ENCODE peak calls at places on chromosomes 6 and 20, in five cellular contexts. One of them, this sample, is unnamed.
A peak's percentile ranks its signal among the peaks of the same experiment; 100 is the strongest.

GRCh38 chr6:143015300-143015706 is 45.4 kb upstream of the AIG1 start:
- DNase-seq in mesenchymal stem cell: no peak
- DNase-seq in H1: no peak
- DNase-seq in H9: no peak
- DNase-seq in trophoblast cell: no peak
- DNase-seq in this sample: no peak

GRCh38 chr6:13302751-13303667 is 25.3 kb downstream of the TBC1D7 start:
- DNase-seq in mesenchymal stem cell: peak; percentile 100
- DNase-seq in H1: peak; percentile 11
- DNase-seq in H9: no peak
- DNase-seq in trophoblast cell: peak; percentile 97
- DNase-seq in this sample: no peak

GRCh38 chr6:30463651-30464618 is 25.4 kb upstream of the HLA-E start:
- DNase-seq in mesenchymal stem cell: peak; percentile 45
- DNase-seq in H1: no peak
- DNase-seq in H9: no peak
- DNase-seq in trophoblast cell: peak; percentile 27
- DNase-seq in this sample: no peak

GRCh38 chr6:98848539-98849210 is 14.3 kb downstream of the POU3F2 start:
- DNase-seq in mesenchymal stem cell: no peak
- DNase-seq in H1: no peak
- DNase-seq in H9: no peak
- DNase-seq in trophoblast cell: no peak
- DNase-seq in this sample: no peak

GRCh38 chr20:14865169-14865568 is 527.8 kb upstream of the FLRT3 start:
- DNase-seq in mesenchymal stem cell: no peak
- DNase-seq in H1: no peak
- DNase-seq in H9: no peak
- DNase-seq in trophoblast cell: no peak
- DNase-seq in this sample: no peak

GRCh38 chr6:132202569-132202968 is 198.7 kb downstream of the MOXD1 start:
- DNase-seq in mesenchymal stem cell: peak; percentile 95
- DNase-seq in H1: no peak
- DNase-seq in H9: no peak
- DNase-seq in trophoblast cell: peak; percentile 25
- DNase-seq in this sample: no peak

GRCh38 chr6:134307870-134308269 is 10.0 kb downstream of the SGK1 start:
- DNase-seq in mesenchymal stem cell: no peak
- DNase-seq in H1: no peak
- DNase-seq in H9: no peak
- DNase-seq in trophoblast cell: no peak
- DNase-seq in this sample: no peak

GRCh38 chr20:34582911-34583310 is 24.4 kb downstream of the MAP1LC3A start:
- DNase-seq in mesenchymal stem cell: peak; percentile 29
- DNase-seq in H1: no peak
- DNase-seq in H9: no peak
- DNase-seq in trophoblast cell: peak; percentile 31
- DNase-seq in this sample: no peak

GRCh38 chr6:131954775-131955107 is 3.6 kb upstream of the CCN2 start:
- DNase-seq in mesenchymal stem cell: peak; percentile 95
- DNase-seq in H1: no peak
- DNase-seq in H9: no peak
- DNase-seq in trophoblast cell: peak; percentile 79
- DNase-seq in this sample: no peak

GRCh38 chr6:35186571-35186970 is 27.2 kb upstream of the SCUBE3 start:
- DNase-seq in mesenchymal stem cell: no peak
- DNase-seq in H1: no peak
- DNase-seq in H9: no peak
- DNase-seq in trophoblast cell: no peak
- DNase-seq in this sample: no peak

GRCh38 chr6:13908955-13909381 is 15.8 kb upstream of the RNF182 start:
- DNase-seq in mesenchymal stem cell: peak; percentile 77
- DNase-seq in H1: no peak
- DNase-seq in H9: peak; percentile 52
- DNase-seq in trophoblast cell: peak; percentile 83
- DNase-seq in this sample: peak; percentile 55

GRCh38 chr6:147738516-147739187 is 230.2 kb downstream of the SAMD5 start:
- DNase-seq in mesenchymal stem cell: no peak
- DNase-seq in H1: no peak
- DNase-seq in H9: no peak
- DNase-seq in trophoblast cell: no peak
- DNase-seq in this sample: no peak

GRCh38 chr6:141133836-141134235 is 998.9 kb upstream of the GJE1 start:
- DNase-seq in mesenchymal stem cell: no peak
- DNase-seq in H1: no peak
- DNase-seq in H9: no peak
- DNase-seq in trophoblast cell: no peak
- DNase-seq in this sample: no peak

GRCh38 chr6:98295776-98296175 is 538.6 kb upstream of the POU3F2 start:
- DNase-seq in mesenchymal stem cell: no peak
- DNase-seq in H1: no peak
- DNase-seq in H9: no peak
- DNase-seq in trophoblast cell: no peak
- DNase-seq in this sample: peak; percentile 48

GRCh38 chr6:1436334-1437306 is 47.2 kb downstream of the FOXF2 start:
- DNase-seq in mesenchymal stem cell: peak; percentile 72
- DNase-seq in H1: peak; percentile 85
- DNase-seq in H9: peak; percentile 44
- DNase-seq in trophoblast cell: peak; percentile 83
- DNase-seq in this sample: peak; percentile 73

GRCh38 chr20:17541996-17542395 is 10.8 kb upstream of the BFSP1 start:
- DNase-seq in mesenchymal stem cell: peak; percentile 70
- DNase-seq in H1: no peak
- DNase-seq in H9: no peak
- DNase-seq in trophoblast cell: peak; percentile 97
- DNase-seq in this sample: no peak

GRCh38 chr20:330233-331149 is 5.1 kb downstream of the SOX12 start:
- DNase-seq in mesenchymal stem cell: peak; percentile 83
- DNase-seq in H1: peak; percentile 66
- DNase-seq in H9: peak; percentile 72
- DNase-seq in trophoblast cell: peak; percentile 64
- DNase-seq in this sample: peak; percentile 67

GRCh38 chr20:24916412-24916811 is 32.7 kb upstream of the CST7 start:
- DNase-seq in mesenchymal stem cell: no peak
- DNase-seq in H1: no peak
- DNase-seq in H9: no peak
- DNase-seq in trophoblast cell: no peak
- DNase-seq in this sample: no peak

GRCh38 chr20:24918579-24919566 is 30.2 kb upstream of the CST7 start:
- DNase-seq in mesenchymal stem cell: no peak
- DNase-seq in H1: no peak
- DNase-seq in H9: no peak
- DNase-seq in trophoblast cell: no peak
- DNase-seq in this sample: no peak

GRCh38 chr20:24917056-24917455 is 32.0 kb upstream of the CST7 start:
- DNase-seq in mesenchymal stem cell: no peak
- DNase-seq in H1: peak; percentile 29
- DNase-seq in H9: no peak
- DNase-seq in trophoblast cell: no peak
- DNase-seq in this sample: no peak

GRCh38 chr20:24915892-24916291 is 33.2 kb upstream of the CST7 start:
- DNase-seq in mesenchymal stem cell: no peak
- DNase-seq in H1: peak; percentile 30
- DNase-seq in H9: no peak
- DNase-seq in trophoblast cell: no peak
- DNase-seq in this sample: no peak

DNA sequence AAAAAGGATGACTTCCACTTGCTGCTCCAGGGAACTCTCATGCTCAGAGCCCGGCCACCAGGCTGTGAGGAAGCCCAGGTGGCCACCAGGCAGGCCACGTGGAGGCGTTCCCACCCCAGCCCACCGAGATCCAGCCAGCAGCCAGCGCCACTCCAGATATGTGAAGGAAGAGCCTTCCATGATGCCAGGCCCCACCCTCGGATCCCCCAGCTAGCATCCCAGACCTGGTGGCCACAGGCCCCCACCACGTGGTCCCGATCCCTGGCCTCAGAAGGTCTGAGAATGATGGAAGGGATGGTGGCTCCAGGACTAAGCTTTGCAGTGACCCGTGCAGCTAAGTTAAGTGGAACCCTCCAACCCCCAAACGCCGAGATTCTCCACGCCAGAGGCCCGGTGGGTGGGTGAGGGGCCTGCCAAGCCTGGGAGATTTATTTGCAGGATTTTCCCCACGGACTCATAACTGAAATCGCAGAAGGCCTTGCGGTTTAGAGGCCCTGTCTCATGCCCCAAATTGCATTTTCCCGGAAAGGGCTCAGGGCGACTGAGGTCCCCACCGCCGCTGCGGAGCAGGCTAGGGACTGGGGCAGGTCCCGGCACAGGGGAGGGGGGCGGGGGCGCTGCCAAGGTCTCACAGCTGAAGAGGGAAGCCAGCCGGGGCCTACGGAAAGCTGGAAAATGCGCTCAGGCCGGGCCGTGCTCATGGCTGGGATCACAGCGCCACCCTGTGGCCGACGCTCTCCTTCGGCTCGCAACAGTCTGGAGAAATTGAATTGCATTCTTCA is 31.1 kb upstream of the CST7 start:
- DNase-seq in mesenchymal stem cell: peak; percentile 59
- DNase-seq in H1: peak; percentile 88
- DNase-seq in H9: peak; percentile 85
- DNase-seq in trophoblast cell: peak; percentile 80
- DNase-seq in this sample: peak; percentile 80
- H2BK12ac ChIP-seq in mesenchymal stem cell: no peak overlapping the region
- H2BK12ac ChIP-seq in H1: no peak overlapping the region
- H2BK12ac ChIP-seq in H9: no peak overlapping the region
- H2BK12ac ChIP-seq in trophoblast cell: no peak overlapping the region
- H2BK12ac ChIP-seq in this sample: no peak overlapping the region

GRCh38 chr6:144879436-144879835 is 594.3 kb downstream of the UTRN start:
- DNase-seq in mesenchymal stem cell: no peak
- DNase-seq in H1: no peak
- DNase-seq in H9: no peak
- DNase-seq in trophoblast cell: no peak
- DNase-seq in this sample: no peak

GRCh38 chr6:144883915-144884314 is 598.8 kb downstream of the UTRN start:
- DNase-seq in mesenchymal stem cell: no peak
- DNase-seq in H1: no peak
- DNase-seq in H9: no peak
- DNase-seq in trophoblast cell: peak; percentile 33
- DNase-seq in this sample: no peak

GRCh38 chr6:144878577-144878976 is 593.4 kb downstream of the UTRN start:
- DNase-seq in mesenchymal stem cell: no peak
- DNase-seq in H1: no peak
- DNase-seq in H9: no peak
- DNase-seq in trophoblast cell: no peak
- DNase-seq in this sample: no peak

GRCh38 chr6:144885817-144886216 is 600.7 kb downstream of the UTRN start:
- DNase-seq in mesenchymal stem cell: no peak
- DNase-seq in H1: no peak
- DNase-seq in H9: no peak
- DNase-seq in trophoblast cell: no peak
- DNase-seq in this sample: no peak

GRCh38 chr6:144882425-144882824 is 597.3 kb downstream of the UTRN start:
- DNase-seq in mesenchymal stem cell: no peak
- DNase-seq in H1: no peak
- DNase-seq in H9: no peak
- DNase-seq in trophoblast cell: no peak
- DNase-seq in this sample: no peak
- H2BK12ac ChIP-seq in mesenchymal stem cell: no peak overlapping the region
- H2BK12ac ChIP-seq in H1: no peak overlapping the region
- H2BK12ac ChIP-seq in H9: no peak overlapping the region
- H2BK12ac ChIP-seq in trophoblast cell: no peak overlapping the region
- H2BK12ac ChIP-seq in this sample: no peak overlapping the region

DNA sequence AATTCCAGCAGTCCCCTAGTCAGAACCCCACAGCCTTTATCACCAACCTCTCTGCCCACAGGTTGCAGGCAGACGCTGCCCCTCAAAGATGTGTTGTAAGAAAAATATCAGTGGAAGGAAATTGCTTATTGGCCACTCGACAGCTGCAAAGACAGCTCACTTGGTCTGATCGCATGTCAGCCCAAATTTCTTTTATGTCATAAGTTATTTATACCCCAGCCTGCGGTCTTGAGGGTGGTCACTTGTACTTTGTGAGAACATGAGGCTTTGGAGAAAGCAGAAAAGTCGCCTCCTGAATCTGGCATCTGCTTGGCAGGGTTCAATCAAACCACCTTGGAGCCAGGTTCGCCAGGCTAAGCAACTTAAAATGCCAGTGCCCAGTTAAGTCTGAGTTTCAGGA is 236.5 kb upstream of the CDH4 start:
- DNase-seq in mesenchymal stem cell: no peak
- DNase-seq in H1: no peak
- DNase-seq in H9: no peak
- DNase-seq in trophoblast cell: no peak
- DNase-seq in this sample: no peak
- H2BK12ac ChIP-seq in mesenchymal stem cell: no peak overlapping the region
- H2BK12ac ChIP-seq in H1: no peak overlapping the region
- H2BK12ac ChIP-seq in H9: no peak overlapping the region
- H2BK12ac ChIP-seq in trophoblast cell: no peak overlapping the region
- H2BK12ac ChIP-seq in this sample: no peak overlapping the region

GRCh38 chr20:59566631-59567524 is 37.5 kb upstream of the PHACTR3 start:
- DNase-seq in mesenchymal stem cell: no peak
- DNase-seq in H1: no peak
- DNase-seq in H9: no peak
- DNase-seq in trophoblast cell: no peak
- DNase-seq in this sample: no peak
- H2BK12ac ChIP-seq in mesenchymal stem cell: no peak overlapping the region
- H2BK12ac ChIP-seq in H1: no peak overlapping the region
- H2BK12ac ChIP-seq in H9: no peak overlapping the region
- H2BK12ac ChIP-seq in trophoblast cell: no peak overlapping the region
- H2BK12ac ChIP-seq in this sample: no peak overlapping the region

GRCh38 chr6:23533954-23534725 is 591.9 kb upstream of the NRSN1 start:
- DNase-seq in mesenchymal stem cell: no peak
- DNase-seq in H1: no peak
- DNase-seq in H9: no peak
- DNase-seq in trophoblast cell: no peak
- DNase-seq in this sample: no peak
- H2BK12ac ChIP-seq in mesenchymal stem cell: no peak overlapping the region
- H2BK12ac ChIP-seq in H1: no peak overlapping the region
- H2BK12ac ChIP-seq in H9: no peak overlapping the region
- H2BK12ac ChIP-seq in trophoblast cell: no peak overlapping the region
- H2BK12ac ChIP-seq in this sample: no peak overlapping the region

GRCh38 chr20:16483024-16483423 is 90.2 kb downstream of the KIF16B start:
- DNase-seq in mesenchymal stem cell: no peak
- DNase-seq in H1: no peak
- DNase-seq in H9: no peak
- DNase-seq in trophoblast cell: peak; percentile 16
- DNase-seq in this sample: no peak
- H2BK12ac ChIP-seq in mesenchymal stem cell: no peak overlapping the region
- H2BK12ac ChIP-seq in H1: no peak overlapping the region
- H2BK12ac ChIP-seq in H9: no peak overlapping the region
- H2BK12ac ChIP-seq in trophoblast cell: no peak overlapping the region
- H2BK12ac ChIP-seq in this sample: no peak overlapping the region

GRCh38 chr6:159121387-159121955 is 47.7 kb upstream of the FNDC1 start:
- DNase-seq in mesenchymal stem cell: no peak
- DNase-seq in H1: no peak
- DNase-seq in H9: no peak
- DNase-seq in trophoblast cell: no peak
- DNase-seq in this sample: no peak
- H2BK12ac ChIP-seq in mesenchymal stem cell: no peak overlapping the region
- H2BK12ac ChIP-seq in H1: no peak overlapping the region
- H2BK12ac ChIP-seq in H9: no peak overlapping the region
- H2BK12ac ChIP-seq in trophoblast cell: no peak overlapping the region
- H2BK12ac ChIP-seq in this sample: no peak overlapping the region